ENCODE peak calls at places on chromosomes 1 and 21, in ten cellular contexts. P is Peyer's patch, F is body of pancreas, K is IMR-90, R is A549, D is lower leg skin, M is uterus, T is adrenal gland, S is breast epithelium, N is NB4. C is an unnamed sample.

GRCh38 chr1:3530086-3530930 is 75.8 kb downstream of the ARHGEF16 start:
- DNase-seq in D (peak; percentile 91), N (no peak), P (no peak), M (no peak), T (no peak), K (no peak), S (no peak), F (peak; percentile 56), R (no peak), C (no peak)

GRCh38 chr1:32724678-32725594 is 22.4 kb upstream of the SYNC start:
- DNase-seq in R (peak; percentile 92), N (peak; percentile 89), S (no peak), P (peak; percentile 75), K (peak; percentile 96), T (peak; percentile 91), M (peak; percentile 50), F (peak; percentile 23), D (no peak), C (peak; percentile 35)

GRCh38 chr1:8693092-8693491 is 124.3 kb downstream of the RERE start:
- DNase-seq in F (no peak), K (no peak), D (no peak), R (no peak), M (no peak), T (no peak), N (no peak), P (no peak), S (no peak), C (no peak)

GRCh38 chr1:8239306-8240023 is 78.4 kb upstream of the SLC45A1 start:
- DNase-seq in N (no peak), K (peak; percentile 39), T (no peak), S (no peak), R (peak; percentile 58), F (no peak), D (no peak), P (peak; percentile 77), M (peak; percentile 29), C (peak; percentile 74)

GRCh38 chr21:44525431-44526095 is 14.4 kb downstream of the KRTAP10-1 start:
- DNase-seq in K (no peak), R (no peak), N (no peak), M (peak; percentile 12), T (no peak), S (peak; percentile 48), F (no peak), D (peak; percentile 80), P (peak; percentile 39), C (no peak)

GRCh38 chr1:237045278-237046016 is 3.5 kb downstream of the RYR2 start:
- DNase-seq in F (no peak), K (no peak), M (no peak), R (no peak), P (no peak), N (peak; percentile 6), D (no peak), S (no peak), T (no peak), C (no peak)

GRCh38 chr21:42237577-42237976 is 18.6 kb downstream of the ABCG1 start:
- DNase-seq in F (no peak), N (no peak), R (no peak), P (no peak), T (no peak), S (no peak), D (no peak), K (no peak), M (no peak), C (no peak)

GRCh38 chr1:157431751-157432150 is 120.6 kb downstream of the FCRL5 start:
- DNase-seq in T (no peak), M (no peak), P (no peak), N (no peak), R (no peak), S (no peak), D (no peak), K (peak; percentile 5), F (no peak), C (no peak)

GRCh38 chr1:215887618-215888017 is 320.5 kb downstream of the KCTD3 start:
- DNase-seq in T (no peak), S (no peak), F (no peak), D (no peak), R (no peak), N (no peak), P (no peak), K (peak; percentile 27), M (no peak), C (no peak)

GRCh38 chr1:208132287-208132882 is 111.8 kb downstream of the PLXNA2 start:
- DNase-seq in K (peak; percentile 42), M (peak; percentile 66), P (peak; percentile 91), S (peak; percentile 78), D (peak; percentile 95), T (peak; percentile 73), R (peak; percentile 78), F (peak; percentile 91), N (peak; percentile 63), C (peak; percentile 88)

GRCh38 chr1:224368409-224368808 is 11.7 kb downstream of the CNIH4 start:
- DNase-seq in F (no peak), P (no peak), S (no peak), D (no peak), T (no peak), K (peak; percentile 37), R (no peak), M (no peak), N (no peak), C (no peak)

GRCh38 chr1:210244746-210245367 is 12.3 kb downstream of the SERTAD4 start:
- DNase-seq in P (no peak), R (no peak), T (no peak), N (no peak), K (no peak), S (no peak), F (no peak), D (no peak), M (no peak), C (no peak)

GRCh38 chr21:25925064-25925463 is 190.3 kb downstream of the GABPA start:
- DNase-seq in T (no peak), M (no peak), N (no peak), F (no peak), K (no peak), R (no peak), P (no peak), D (no peak), S (no peak), C (no peak)

GRCh38 chr21:25929859-25930520 is 195.2 kb downstream of the GABPA start:
- DNase-seq in R (no peak), M (no peak), P (no peak), N (no peak), K (peak; percentile 76), T (peak; percentile 35), F (no peak), S (no peak), D (no peak), C (no peak)

GRCh38 chr21:25931791-25932190 is 197.0 kb downstream of the GABPA start:
- DNase-seq in N (no peak), S (no peak), K (no peak), D (no peak), R (no peak), T (no peak), M (no peak), P (no peak), F (no peak), C (no peak)

GRCh38 chr21:25927195-25927880 is 192.6 kb downstream of the GABPA start:
- DNase-seq in S (no peak), N (no peak), P (no peak), F (no peak), M (no peak), T (peak; percentile 31), D (no peak), K (no peak), R (no peak), C (no peak)

DNA sequence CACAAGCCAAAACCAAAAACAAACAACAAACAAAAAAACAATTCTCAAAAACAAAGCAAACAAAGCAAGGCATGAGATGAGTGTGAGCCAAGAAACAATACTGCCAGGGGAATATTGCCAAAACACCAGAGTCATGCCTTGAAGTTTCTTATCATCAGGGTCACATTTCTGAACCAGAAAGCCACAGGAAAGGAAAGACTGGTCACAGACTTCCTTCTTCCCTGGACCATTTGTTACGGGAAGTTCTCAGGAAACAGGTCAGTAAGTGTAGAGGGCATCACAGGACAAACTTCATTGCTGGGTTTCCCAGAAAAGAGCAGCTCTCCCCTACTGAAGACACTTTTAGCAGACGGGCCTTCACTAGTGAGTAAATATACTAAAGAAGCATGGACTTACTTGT is 191.2 kb downstream of the GABPA start:
- DNase-seq in P (no peak), N (no peak), F (peak; percentile 41), T (peak; percentile 71), R (no peak), K (peak; percentile 23), D (no peak), M (peak; percentile 35), S (no peak), C (no peak)
- TF ChIP-seq POLR2A in P (no peak), N (no peak), F (no peak), T (no peak), R (no peak), K (no peak), D (no peak), M (no peak), S (no peak), C (no peak)

GRCh38 chr1:44777547-44777946 is 2.2 kb downstream of the RPS8 start:
- DNase-seq in R (no peak), T (no peak), F (no peak), K (no peak), P (no peak), N (no peak), S (no peak), M (no peak), D (no peak), C (no peak)
- H3K4me3 ChIP-seq in R (peak overlapping the region; percentile 96), T (no peak overlapping the region), F (no peak overlapping the region), K (no peak overlapping the region), P (no peak overlapping the region), N (peak overlapping the region; percentile 69), S (peak overlapping the region; percentile 85), M (no peak overlapping the region), D (no peak overlapping the region), C (no peak overlapping the region)

DNA sequence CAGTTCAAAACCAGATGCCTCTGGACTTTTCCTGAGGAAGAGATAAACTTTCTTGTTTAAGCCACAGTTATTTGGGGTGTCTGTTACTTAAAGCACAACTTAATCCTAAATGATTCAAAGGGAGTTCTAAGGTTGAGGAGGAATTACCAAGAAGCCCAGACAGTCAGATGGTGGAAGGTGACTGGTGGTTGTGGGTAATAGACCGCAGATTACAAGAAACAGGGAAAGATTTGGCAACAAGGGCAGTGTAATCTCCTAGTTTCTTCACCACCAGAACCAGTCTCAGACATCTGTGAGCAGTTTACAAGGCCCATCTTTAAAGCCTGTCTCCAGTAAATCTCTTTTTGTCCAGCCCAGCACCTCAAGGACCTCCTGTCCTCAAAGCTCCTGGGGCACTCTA is 130.1 kb upstream of the CTTNBP2NL start:
- DNase-seq in N (no peak), P (no peak), S (no peak), D (no peak), F (no peak), M (no peak), K (no peak), T (no peak), R (no peak), C (no peak)
- TF ChIP-seq CTCF in N (no peak), P (no peak), S (no peak), D (no peak), F (no peak), M (no peak), K (no peak), T (no peak), R (no peak), C (no peak)

DNA sequence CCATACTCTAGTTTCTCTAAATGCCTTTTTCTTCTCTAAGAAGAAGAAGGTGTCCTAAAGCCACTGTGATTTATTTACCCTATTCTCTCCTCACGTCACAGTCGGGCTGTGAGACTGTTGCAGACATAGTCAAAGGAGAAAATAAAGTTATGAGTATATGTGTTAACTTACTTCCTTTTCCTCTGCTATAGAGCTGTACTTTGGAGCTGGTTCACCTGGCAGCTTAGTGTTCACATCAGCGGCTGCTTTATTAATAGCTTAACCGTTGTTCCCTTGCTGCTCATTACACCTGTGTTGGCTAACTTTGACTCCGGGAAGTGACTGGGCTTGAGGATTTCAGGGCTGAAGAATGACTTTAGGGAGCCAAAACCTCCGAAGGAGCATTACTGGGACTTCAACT is 3.6 kb downstream of the PFKFB2 start:
- DNase-seq in S (no peak), R (no peak), N (no peak), F (peak; percentile 44), M (no peak), K (no peak), D (no peak), P (peak; percentile 77), T (no peak), C (no peak)
- TF ChIP-seq POLR2A in S (no peak), R (no peak), N (no peak), F (no peak), M (no peak), K (no peak), D (no peak), P (peak; percentile 69), T (no peak), C (no peak)